ENCODE peak calls at places on chromosomes 6 and 20, in four cellular contexts. O, B, D and Q are unnamed samples.

GRCh38 chr6:28580484-28580883 is 54.8 kb downstream of the GPX5 start:
- DNase-seq in B (no peak), O (no peak), D (no peak), Q (no peak)

GRCh38 chr6:1527098-1527497 is 82.6 kb upstream of the FOXC1 start:
- DNase-seq in B (no peak), D (peak), O (no peak), Q (peak)

GRCh38 chr6:12594541-12594893 is 122.0 kb upstream of the PHACTR1 start:
- DNase-seq in O (no peak), D (no peak), B (no peak), Q (no peak)

GRCh38 chr6:145749632-145750031 is 14.3 kb upstream of the EPM2A start:
- DNase-seq in B (no peak), O (no peak), D (no peak), Q (peak)

GRCh38 chr6:6696867-6697531 is 108.5 kb downstream of the LY86 start:
- DNase-seq in O (no peak), D (peak), B (no peak), Q (no peak)

GRCh38 chr20:31956556-31957220 is 4.8 kb upstream of the PDRG1 start:
- DNase-seq in B (no peak), O (no peak), D (no peak), Q (no peak)

GRCh38 chr20:36312724-36313441 is 6.7 kb downstream of the DLGAP4 start:
- DNase-seq in O (no peak), D (no peak), B (no peak), Q (no peak)

GRCh38 chr6:67870321-67870720 is 764.8 kb upstream of the ADGRB3 start:
- DNase-seq in D (no peak), B (no peak), O (no peak), Q (no peak)

GRCh38 chr6:52522151-52522626 is 54.7 kb downstream of the TRAM2 start:
- DNase-seq in O (no peak), D (no peak), B (no peak), Q (no peak)

GRCh38 chr6:143529095-143529494 is 17.6 kb upstream of the FUCA2 start:
- DNase-seq in O (no peak), B (no peak), D (no peak), Q (no peak)

GRCh38 chr6:169345198-169345597 is 91.6 kb upstream of the THBS2 start:
- DNase-seq in B (no peak), D (no peak), O (no peak), Q (no peak)

GRCh38 chr20:49276201-49276894 is 1.5 kb downstream of the ZNFX1 start:
- DNase-seq in D (no peak), O (no peak), B (no peak), Q (no peak)

GRCh38 chr20:41052742-41053419 is 24.3 kb downstream of the TOP1 start:
- DNase-seq in O (no peak), D (peak), B (no peak), Q (peak)

GRCh38 chr6:116446399-116446798 is 14.8 kb upstream of the CALHM6 start:
- DNase-seq in D (no peak), B (no peak), O (no peak), Q (no peak)

GRCh38 chr20:8434326-8434876 is 302.3 kb downstream of the PLCB1 start:
- DNase-seq in O (no peak), D (no peak), B (no peak), Q (no peak)

GRCh38 chr20:723756-724155 is 44.5 kb downstream of the SLC52A3 start:
- DNase-seq in O (no peak), B (peak), D (no peak), Q (no peak)

GRCh38 chr20:59122377-59122932 is 41.2 kb upstream of the ZNF831 start:
- DNase-seq in B (no peak), D (no peak), O (no peak), Q (no peak)

GRCh38 chr6:40555092-40555491 is 32.1 kb downstream of the LRFN2 start:
- DNase-seq in B (no peak), O (no peak), D (peak), Q (no peak)

GRCh38 chr6:14726816-14727493 is 518.9 kb upstream of the JARID2 start:
- DNase-seq in O (no peak), B (no peak), D (no peak), Q (no peak)

GRCh38 chr20:14189794-14190402 is 147.5 kb downstream of the FLRT3 start:
- DNase-seq in D (no peak), B (no peak), O (peak), Q (peak)

GRCh38 chr6:169070506-169071176 is 183.0 kb downstream of the THBS2 start:
- DNase-seq in D (no peak), B (no peak), O (peak), Q (peak)

GRCh38 chr6:98529364-98529763 is 305.0 kb upstream of the POU3F2 start:
- DNase-seq in O (no peak), B (peak), D (no peak), Q (no peak)

GRCh38 chr20:32906200-32906599 is 47.5 kb downstream of the EFCAB8 start:
- DNase-seq in O (no peak), B (no peak), D (no peak), Q (no peak)

GRCh38 chr20:53291548-53291947 is 302.1 kb downstream of the ZNF217 start:
- DNase-seq in B (no peak), O (no peak), D (no peak), Q (no peak)
- TF ChIP-seq CTCF in B (no peak), O (peak), D (no peak), Q (no peak)

GRCh38 chr6:39303425-39304153 is 10.6 kb downstream of the KCNK17 start:
- DNase-seq in O (no peak), D (no peak), B (no peak), Q (no peak)
- TF ChIP-seq CTCF in O (no peak), D (no peak), B (no peak), Q (no peak)

GRCh38 chr6:159461998-159462397 is 231.0 kb downstream of the SOD2 start:
- DNase-seq in O (no peak), B (no peak), D (no peak), Q (no peak)

GRCh38 chr6:159461266-159461665 is 231.8 kb downstream of the SOD2 start:
- DNase-seq in D (no peak), O (no peak), B (no peak), Q (no peak)

GRCh38 chr6:159462446-159462845 is 230.6 kb downstream of the SOD2 start:
- DNase-seq in D (no peak), O (no peak), B (no peak), Q (no peak)

GRCh38 chr6:159464827-159465226 is 228.2 kb downstream of the SOD2 start:
- DNase-seq in O (no peak), D (no peak), B (no peak), Q (no peak)

DNA sequence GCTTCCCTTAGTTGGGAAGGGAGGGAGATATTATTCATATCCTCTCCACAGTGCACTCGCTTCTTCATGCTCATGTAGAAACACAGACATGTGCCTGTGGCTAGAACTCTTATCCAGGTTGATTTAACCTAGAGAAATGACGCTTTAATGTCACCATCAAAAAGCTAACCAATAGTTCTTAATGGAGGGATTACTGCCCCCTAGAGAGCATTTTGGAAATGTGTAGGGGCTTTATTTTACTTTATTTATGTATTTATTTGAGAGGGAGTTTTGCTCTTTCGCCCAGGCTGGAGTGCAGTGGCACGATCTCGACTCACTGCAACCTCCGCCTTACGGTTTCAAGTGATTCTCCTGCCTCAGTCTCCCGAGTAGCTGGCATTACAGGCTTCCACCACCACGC is 229.6 kb downstream of the SOD2 start:
- DNase-seq in O (no peak), D (no peak), B (no peak), Q (no peak)
- TF ChIP-seq CTCF in O (peak), D (no peak), B (no peak), Q (peak)

DNA sequence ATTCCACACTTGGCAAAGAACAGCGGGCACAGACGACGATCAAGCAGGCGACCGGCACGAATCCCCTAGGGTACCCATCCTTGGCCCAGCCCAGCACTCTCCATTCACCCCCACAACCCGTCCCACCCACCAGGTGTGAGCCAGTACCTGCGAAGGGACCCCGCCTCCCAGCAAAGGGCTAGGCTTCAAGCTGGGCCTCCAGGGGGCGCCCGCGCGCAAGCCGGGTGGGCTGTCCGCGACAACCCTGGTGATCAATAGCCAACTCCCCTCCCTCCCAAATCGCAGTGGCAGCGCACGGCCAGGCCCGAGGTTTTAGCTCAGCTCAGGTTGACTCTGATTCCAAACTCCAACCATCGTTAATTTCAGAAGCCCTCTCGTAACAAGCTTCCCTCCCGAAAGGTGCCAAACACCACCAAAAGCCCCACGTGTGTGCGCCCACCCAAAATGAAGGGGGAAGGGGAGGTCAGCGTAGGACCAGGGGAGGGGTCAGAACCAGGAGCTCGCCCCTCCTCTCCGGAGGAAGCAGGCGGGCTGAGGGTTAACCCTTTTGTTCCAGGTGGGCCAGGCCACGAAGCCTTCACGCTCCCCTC is 2.1 kb downstream of the SALL4 start:
- DNase-seq in B (peak), D (peak), O (no peak), Q (peak)
- TF ChIP-seq CTCF in B (peak), D (peak), O (peak), Q (peak)

DNA sequence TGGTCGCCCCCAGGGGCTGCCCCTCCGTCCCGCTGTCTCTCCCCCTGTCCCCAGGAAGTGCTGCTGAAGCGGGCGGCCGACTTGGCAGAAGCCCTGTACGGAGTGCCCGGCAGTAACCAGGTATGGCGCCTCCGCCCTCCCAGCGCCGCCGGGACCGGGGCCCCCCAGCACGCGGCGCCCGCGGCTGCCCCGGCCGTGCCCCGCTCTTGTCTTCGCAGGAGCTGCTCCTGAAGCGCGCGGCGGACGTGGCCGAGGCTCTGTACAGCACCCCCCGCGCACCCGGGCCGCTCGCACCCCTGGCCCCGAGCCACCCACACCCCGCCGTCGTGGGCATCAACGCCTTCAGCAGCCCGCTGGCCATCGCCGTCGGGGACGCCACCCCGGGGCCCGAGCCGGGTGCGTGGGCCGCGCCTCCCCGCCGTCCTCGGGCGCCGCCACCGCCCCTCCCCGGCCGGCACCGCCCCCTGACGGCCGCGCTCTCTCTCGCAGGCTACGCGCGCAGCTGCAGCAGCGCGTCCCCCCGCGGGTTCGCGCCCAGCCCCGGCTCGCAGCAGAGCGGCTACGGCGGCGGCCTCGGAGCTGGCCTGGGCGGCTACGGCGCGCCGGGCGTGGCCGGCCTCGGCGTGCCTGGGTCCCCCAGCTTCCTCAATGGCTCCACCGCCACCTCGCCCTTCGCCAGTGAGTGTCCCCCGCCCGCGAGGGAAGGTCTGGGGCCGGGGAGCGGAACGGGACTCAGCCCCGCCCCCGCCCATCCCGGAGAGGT is 48.4 kb downstream of the CPXM1 start:
- DNase-seq in D (peak), B (peak), O (no peak), Q (no peak)
- TF ChIP-seq CTCF in D (no peak), B (no peak), O (no peak), Q (no peak)

GRCh38 chr6:35036828-35037095 is 104.4 kb downstream of the TCP11 start:
- DNase-seq in O (no peak), B (no peak), D (no peak), Q (no peak)

GRCh38 chr6:35037289-35038038 is 103.7 kb downstream of the TCP11 start:
- DNase-seq in D (no peak), B (no peak), O (no peak), Q (no peak)

GRCh38 chr6:35036059-35036827 is 104.9 kb downstream of the TCP11 start:
- DNase-seq in D (peak), O (no peak), B (no peak), Q (no peak)

GRCh38 chr6:35040398-35040797 is 100.7 kb downstream of the TCP11 start:
- DNase-seq in B (no peak), O (no peak), D (no peak), Q (no peak)

GRCh38 chr6:35038076-35038475 is 103.1 kb downstream of the TCP11 start:
- DNase-seq in D (no peak), B (no peak), O (no peak), Q (no peak)
- TF ChIP-seq CTCF in D (no peak), B (no peak), O (no peak), Q (no peak)

GRCh38 chr6:29702519-29703103 is 20.6 kb upstream of the HLA-F start:
- DNase-seq in D (peak), B (peak), O (no peak), Q (no peak)
- TF ChIP-seq CTCF in D (peak), B (no peak), O (peak), Q (peak)

GRCh38 chr6:110990835-110991576 is 9.2 kb downstream of the RPF2 start:
- DNase-seq in O (no peak), B (no peak), D (no peak), Q (no peak)
- TF ChIP-seq CTCF in O (no peak), B (no peak), D (no peak), Q (no peak)